ENCODE peak calls at places on chromosomes 7 and 10, in six cellular contexts. D is endodermal cell; R is activated gamma-delta T cell treated with anti-CD3 and anti-CD28 coated beads, Interleukin-2, amount 50 U/mL, for 16 hours; S is tibial artery; F is NT2/D1; W is sigmoid colon. A is an unnamed sample.

GRCh38 chr7:30240401-30240800 is 44.0 kb upstream of the ZNRF2 start:
- DNase-seq in D (peak), R (no peak), S (no peak), F (no peak), W (no peak), A (no peak)

GRCh38 chr7:98884416-98884815 is 6.1 kb downstream of the TRRAP start:
- DNase-seq in D (no peak), R (no peak), S (no peak), F (no peak), W (no peak), A (no peak)

GRCh38 chr7:102425639-102426267 is 7.6 kb upstream of the ORAI2 start:
- DNase-seq in D (peak), R (peak), S (no peak), F (no peak), W (no peak), A (no peak)

GRCh38 chr7:117839507-117839906 is 33.7 kb downstream of the CTTNBP2 start:
- DNase-seq in D (no peak), R (no peak), S (no peak), F (no peak), W (no peak), A (no peak)

GRCh38 chr7:158005531-158005930 is 582.1 kb downstream of the PTPRN2 start:
- DNase-seq in D (no peak), R (no peak), S (no peak), F (no peak), W (no peak), A (no peak)

GRCh38 chr7:47548546-47548945 is 33.4 kb downstream of the TNS3 start:
- DNase-seq in D (no peak), R (no peak), S (no peak), F (no peak), W (no peak), A (no peak)

GRCh38 chr7:33062023-33062781 is at the start of gene NT5C3A:
- DNase-seq in D (peak), R (peak), S (peak), F (peak), W (peak), A (no peak)

GRCh38 chr10:119362122-119362521 is 154.8 kb downstream of the GRK5 start:
- DNase-seq in D (no peak), R (no peak), S (no peak), F (no peak), W (no peak), A (no peak)

GRCh38 chr7:56092789-56093531 is at the start of gene PHKG1:
- DNase-seq in D (peak), R (no peak), S (peak), F (peak), W (peak), A (no peak)

GRCh38 chr10:3783313-3783689 is 1.7 kb downstream of the KLF6 start:
- DNase-seq in D (peak), R (no peak), S (peak), F (no peak), W (peak), A (no peak)

GRCh38 chr10:131314799-131315198 is 3.3 kb upstream of the TCERG1L start:
- DNase-seq in D (peak), R (no peak), S (no peak), F (no peak), W (no peak), A (no peak)

GRCh38 chr10:102132563-102133372 is at the start of gene PPRC1:
- DNase-seq in D (peak), R (peak), S (peak), F (peak), W (peak), A (peak)

GRCh38 chr7:96962221-96962620 is 43.1 kb upstream of the DLX6 start:
- DNase-seq in D (no peak), R (no peak), S (peak), F (no peak), W (no peak), A (no peak)

GRCh38 chr10:21399392-21400015 is 126.0 kb downstream of the SKIDA1 start:
- DNase-seq in D (no peak), R (no peak), S (no peak), F (no peak), W (no peak), A (peak)

GRCh38 chr10:78173360-78174020 is 139.8 kb downstream of the RPS24 start:
- DNase-seq in D (peak), R (no peak), S (no peak), F (no peak), W (no peak), A (no peak)

GRCh38 chr7:34058791-34059550 is 153.6 kb downstream of the BMPER start:
- DNase-seq in D (no peak), R (no peak), S (no peak), F (no peak), W (no peak), A (no peak)

GRCh38 chr7:1889556-1890181 is 219.6 kb downstream of the ELFN1 start:
- DNase-seq in D (no peak), R (no peak), S (no peak), F (no peak), W (no peak), A (no peak)

GRCh38 chr7:73828972-73829371 is 1.8 kb upstream of the CLDN4 start:
- DNase-seq in D (no peak), R (no peak), S (no peak), F (no peak), W (no peak), A (no peak)

GRCh38 chr10:47451998-47452494 is 31.9 kb downstream of the ANXA8 start:
- DNase-seq in D (peak), R (no peak), S (no peak), F (no peak), W (no peak), A (no peak)

GRCh38 chr7:8260871-8261707 is 878 bp downstream of the ICA1 start:
- DNase-seq in D (no peak), R (no peak), S (peak), F (no peak), W (peak), A (peak)

GRCh38 chr7:99679032-99679399 is 780 bp downstream of the CYP3A5 start:
- DNase-seq in D (peak), R (no peak), S (no peak), F (no peak), W (no peak), A (peak)

GRCh38 chr7:106599343-106599698 is 61.6 kb downstream of the CCDC71L start:
- DNase-seq in D (no peak), R (no peak), S (no peak), F (no peak), W (no peak), A (no peak)

GRCh38 chr10:21526952-21527633 is 1.6 kb upstream of the SKIDA1 start:
- DNase-seq in D (peak), R (no peak), S (peak), F (no peak), W (peak), A (no peak)

GRCh38 chr7:87810130-87810529 is 66.0 kb downstream of the SLC25A40 start:
- DNase-seq in D (no peak), R (no peak), S (no peak), F (no peak), W (no peak), A (no peak)

GRCh38 chr10:2111936-2112335 is 374.6 kb upstream of the ADARB2 start:
- DNase-seq in D (peak), R (no peak), S (no peak), F (peak), W (no peak), A (peak)

GRCh38 chr10:3422282-3422681 is 249.7 kb upstream of the PITRM1 start:
- DNase-seq in D (no peak), R (no peak), S (no peak), F (no peak), W (no peak), A (no peak)

GRCh38 chr10:132497083-132497680 is 40.4 kb upstream of the INPP5A start:
- DNase-seq in D (peak), R (no peak), S (peak), F (no peak), W (peak), A (no peak)

GRCh38 chr7:100466830-100467605 is 3.0 kb upstream of the SPACDR start:
- DNase-seq in D (peak), R (no peak), S (no peak), F (no peak), W (no peak), A (no peak)

GRCh38 chr7:36083626-36084380 is 69.3 kb upstream of the EEPD1 start:
- DNase-seq in D (no peak), R (no peak), S (no peak), F (no peak), W (no peak), A (no peak)

GRCh38 chr7:115471891-115472290 is 550.0 kb downstream of the MDFIC start:
- DNase-seq in D (no peak), R (no peak), S (no peak), F (no peak), W (no peak), A (no peak)

GRCh38 chr10:12712284-12712983 is 289.1 kb downstream of the CCDC3 start:
- DNase-seq in D (no peak), R (no peak), S (no peak), F (no peak), W (no peak), A (no peak)

GRCh38 chr7:2242541-2243482 is 786 bp downstream of the NUDT1 start:
- DNase-seq in D (peak), R (no peak), S (no peak), F (no peak), W (no peak), A (no peak)

GRCh38 chr7:26156454-26157365 is 4.7 kb downstream of the NFE2L3 start:
- DNase-seq in D (no peak), R (no peak), S (no peak), F (no peak), W (no peak), A (peak)

GRCh38 chr10:131032329-131033165 is 279.0 kb downstream of the TCERG1L start:
- DNase-seq in D (no peak), R (no peak), S (no peak), F (no peak), W (peak), A (no peak)

GRCh38 chr10:101003639-101004206 is 4.1 kb downstream of the LZTS2 start:
- DNase-seq in D (no peak), R (no peak), S (no peak), F (no peak), W (peak), A (no peak)

GRCh38 chr7:149669121-149669818 is 104.1 kb downstream of the ZNF467 start:
- DNase-seq in D (no peak), R (no peak), S (no peak), F (no peak), W (no peak), A (no peak)

GRCh38 chr10:24552346-24553016 is 171.2 kb downstream of the ARHGAP21 start:
- DNase-seq in D (peak), R (no peak), S (no peak), F (peak), W (no peak), A (no peak)

A was measured in epithelial cell of proximal tubule.